ENCODE peak calls at places on chromosomes 11 and 22, in four cellular contexts. O, T, B and R are unnamed samples.

GRCh38 chr11:132249256-132249655 is 878.8 kb downstream of the NTM start:
- DNase-seq in O (no peak), T (no peak), B (no peak), R (no peak)

GRCh38 chr11:16853859-16854258 is 115.4 kb downstream of the C11orf58 start:
- DNase-seq in T (no peak), O (no peak), B (no peak), R (no peak)

GRCh38 chr11:75492181-75492820 is 33.4 kb downstream of the GDPD5 start:
- DNase-seq in O (no peak), T (peak), B (no peak), R (no peak)

GRCh38 chr22:28947125-28947524 is 63.8 kb downstream of the ZNRF3 start:
- DNase-seq in O (no peak), B (no peak), T (no peak), R (no peak)

GRCh38 chr11:2535673-2536439 is 91.0 kb downstream of the KCNQ1 start:
- DNase-seq in O (peak), B (no peak), T (no peak), R (no peak)

GRCh38 chr11:120667934-120668333 is 156.4 kb downstream of the GRIK4 start:
- DNase-seq in T (no peak), O (no peak), B (no peak), R (no peak)

GRCh38 chr22:22926359-22927195 is 39.0 kb downstream of the IGLL5 start:
- DNase-seq in T (no peak), B (no peak), O (no peak), R (no peak)

GRCh38 chr22:27526851-27527250 is 274.7 kb downstream of the MN1 start:
- DNase-seq in B (no peak), T (no peak), O (no peak), R (no peak)

GRCh38 chr11:28269621-28270020 is 161.4 kb downstream of the METTL15 start:
- DNase-seq in T (no peak), O (no peak), B (no peak), R (peak)

GRCh38 chr11:111409915-111410314 is 30.8 kb upstream of the POU2AF1 start:
- DNase-seq in O (no peak), B (no peak), T (no peak), R (no peak)
- H3K4me3 ChIP-seq in O (no peak), B (no peak), T (no peak), R (no peak)

GRCh38 chr11:122176651-122177050 is 60.6 kb upstream of the BLID start:
- DNase-seq in B (no peak), T (no peak), O (no peak), R (no peak)
- H3K4me3 ChIP-seq in B (no peak), T (no peak), O (no peak), R (no peak)

DNA sequence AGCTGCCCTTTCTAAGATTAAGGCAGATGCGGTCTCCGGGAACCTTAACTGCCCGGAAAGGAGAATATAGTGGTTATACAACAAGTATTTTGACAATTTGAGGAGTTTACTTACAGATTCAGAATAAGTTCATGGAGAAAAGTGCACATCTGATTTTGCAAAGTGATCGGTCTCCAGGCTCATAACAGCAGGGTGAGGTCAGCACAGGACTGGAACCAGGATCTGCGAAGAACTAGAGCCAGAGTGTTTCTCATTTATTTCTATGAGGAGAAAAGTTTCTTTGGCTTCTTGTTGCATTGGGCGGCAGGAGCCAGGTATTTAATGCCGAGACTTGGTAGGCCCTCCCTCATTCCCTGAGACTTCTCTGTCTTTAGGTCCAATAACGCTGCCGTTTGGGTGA is 3.7 kb downstream of the ADAMTS15 start:
- DNase-seq in O (no peak), T (no peak), B (no peak), R (no peak)
- H3K4me3 ChIP-seq in O (no peak), T (no peak), B (no peak), R (no peak)

DNA sequence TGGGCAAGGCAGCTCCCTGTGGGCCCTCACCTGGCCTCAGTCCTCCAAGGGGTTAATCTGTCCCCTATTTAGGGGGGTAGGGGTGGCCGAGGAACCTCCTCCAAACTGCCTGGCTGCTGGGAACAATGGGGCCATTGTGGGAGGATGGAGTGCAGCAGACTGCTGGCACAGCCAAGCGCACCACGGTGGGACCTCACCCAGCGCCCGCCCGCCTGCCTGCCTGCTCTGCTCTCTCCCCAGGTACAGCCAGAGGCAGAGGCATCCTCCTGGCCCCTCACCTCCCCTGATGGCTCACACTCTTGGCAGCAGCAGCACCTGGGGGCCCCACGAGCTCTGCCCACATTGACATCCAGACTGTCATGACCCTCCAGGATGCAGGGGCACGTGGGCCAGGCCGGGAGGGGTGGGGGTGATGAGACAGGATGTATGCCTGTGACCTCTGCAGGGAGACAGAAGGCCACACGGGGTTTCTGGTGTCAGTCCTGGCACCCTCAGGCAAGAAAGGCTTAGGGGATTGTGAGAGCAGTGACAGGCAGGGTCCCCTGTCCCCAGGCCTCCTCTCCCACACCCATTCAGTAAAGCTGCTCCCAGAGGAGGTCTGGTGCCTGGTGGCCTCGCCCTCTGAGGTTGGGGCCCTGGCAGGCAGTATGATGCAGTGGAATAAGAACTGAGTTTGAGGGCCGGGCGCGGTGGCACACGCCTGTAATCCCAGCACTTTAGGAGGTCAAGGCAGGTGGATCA is 11.4 kb downstream of the BCL9L start:
- DNase-seq in T (peak), O (peak), B (peak), R (peak)
- H3K4me3 ChIP-seq in T (no peak), O (no peak), B (no peak), R (no peak)

GRCh38 chr22:46079093-46079860 is 71.0 kb upstream of the PPARA start:
- DNase-seq in T (no peak), B (no peak), O (no peak), R (no peak)
- H3K4me3 ChIP-seq in T (no peak), B (peak), O (peak), R (peak)

GRCh38 chr22:30423959-30424380 is 1.6 kb upstream of the MTFP1 start:
- DNase-seq in O (peak), B (peak), T (peak), R (peak)
- H3K4me3 ChIP-seq in O (peak), B (peak), T (peak), R (no peak)

GRCh38 chr11:101127348-101127698 is 2.3 kb downstream of the PGR start:
- DNase-seq in B (no peak), O (no peak), T (no peak), R (peak)

GRCh38 chr11:101127699-101128570 is 1.7 kb downstream of the PGR start:
- DNase-seq in T (no peak), O (no peak), B (peak), R (peak)

GRCh38 chr11:101126551-101127347 is 2.9 kb downstream of the PGR start:
- DNase-seq in B (no peak), O (no peak), T (no peak), R (peak)

GRCh38 chr11:101128571-101129202 is 926 bp downstream of the PGR start:
- DNase-seq in T (no peak), B (no peak), O (no peak), R (no peak)

GRCh38 chr11:101129203-101129943 is at the start of gene PGR:
- DNase-seq in O (no peak), B (peak), T (no peak), R (peak)
- H3K4me3 ChIP-seq in O (peak), B (peak), T (peak), R (peak)

GRCh38 chr11:69297926-69298777 is 4.2 kb downstream of the MYEOV start:
- DNase-seq in T (peak), B (peak), O (no peak), R (peak)
- H3K4me3 ChIP-seq in T (peak), B (no peak), O (no peak), R (no peak)

GRCh38 chr22:17706451-17706900 is 67.8 kb downstream of the BID start:
- DNase-seq in T (no peak), B (peak), O (no peak), R (peak)

GRCh38 chr22:17707526-17707925 is 66.7 kb downstream of the BID start:
- DNase-seq in O (no peak), T (no peak), B (no peak), R (no peak)

GRCh38 chr22:17710023-17710422 is 64.2 kb downstream of the BID start:
- DNase-seq in B (no peak), O (no peak), T (no peak), R (no peak)

GRCh38 chr22:17705565-17706450 is 67.3 kb downstream of the BCL2L13 start:
- DNase-seq in O (no peak), T (no peak), B (no peak), R (no peak)

GRCh38 chr22:17706947-17707346 is 67.3 kb downstream of the BID start:
- DNase-seq in T (no peak), O (no peak), B (no peak), R (no peak)
- H3K4me3 ChIP-seq in T (no peak), O (peak), B (peak), R (no peak)

GRCh38 chr11:86060544-86060943 is 8.3 kb downstream of the PICALM start:
- DNase-seq in O (no peak), T (no peak), B (no peak), R (no peak)
- H3K4me3 ChIP-seq in O (no peak), T (no peak), B (no peak), R (no peak)